ENCODE peak calls at places on chromosomes 4 and X, in seven cellular contexts. J is transverse colon, F is GM23338, Y is NT2/D1, R is GM23248, C is Panc1, L is tibial nerve. X is an unnamed sample. For H3K36me3, the result is how much of the 10 kb centered on the place peaks cover.

GRCh38 chr4:80309301-80310004 is 26.1 kb upstream of the CFAP299 start:
- DNase-seq in J (no peak), F (no peak), Y (no peak), R (peak), C (no peak), L (no peak), X (no peak)

GRCh38 chrX:20965270-20966044 is 408.8 kb upstream of the CNKSR2 start:
- DNase-seq in J (no peak), F (peak), Y (no peak), R (no peak), C (no peak), L (no peak), X (no peak)

GRCh38 chrX:31353095-31353494 is 281.3 kb upstream of the FTHL17 start:
- DNase-seq in J (no peak), F (no peak), Y (no peak), R (peak), C (no peak), L (no peak), X (no peak)

GRCh38 chr4:166143227-166143626 is 270.2 kb downstream of the TLL1 start:
- DNase-seq in J (no peak), F (no peak), Y (no peak), R (peak), C (no peak), L (no peak), X (no peak)

GRCh38 chr4:14850374-14851097 is 151.7 kb upstream of the CPEB2 start:
- DNase-seq in J (no peak), F (no peak), Y (no peak), R (no peak), C (no peak), L (no peak), X (no peak)

GRCh38 chr4:88010921-88011320 is 3.5 kb downstream of the PKD2 start:
- DNase-seq in J (no peak), F (no peak), Y (no peak), R (peak), C (no peak), L (no peak), X (no peak)

GRCh38 chrX:71103110-71103983 is 3.2 kb downstream of the CXorf65 start:
- DNase-seq in J (peak), F (peak), Y (peak), R (peak), C (no peak), L (no peak), X (peak)

GRCh38 chr4:124152130-124152529 is 560.4 kb downstream of the ANKRD50 start:
- DNase-seq in J (no peak), F (no peak), Y (no peak), R (no peak), C (no peak), L (no peak), X (no peak)

GRCh38 chr4:15755321-15755750 is 22.8 kb upstream of the CD38 start:
- DNase-seq in J (no peak), F (no peak), Y (no peak), R (peak), C (no peak), L (no peak), X (no peak)

GRCh38 chrX:40912576-40912975 is 172.7 kb upstream of the USP9X start:
- DNase-seq in J (no peak), F (no peak), Y (no peak), R (peak), C (no peak), L (no peak), X (no peak)

GRCh38 chr4:184275766-184276165 is 58.1 kb upstream of the ENPP6 start:
- DNase-seq in J (no peak), F (no peak), Y (no peak), R (no peak), C (no peak), L (no peak), X (no peak)

GRCh38 chr4:38145741-38146140 is 185.5 kb downstream of the PTTG2 start:
- DNase-seq in J (no peak), F (no peak), Y (no peak), R (peak), C (no peak), L (no peak), X (no peak)

GRCh38 chrX:323721-324628 is 5.4 kb upstream of the GTPBP6 start:
- DNase-seq in J (peak), F (peak), Y (peak), R (peak), C (peak), L (no peak), X (no peak)

GRCh38 chr4:107037188-107037587 is 1.1 kb upstream of the DKK2 start:
- DNase-seq in J (peak), F (peak), Y (no peak), R (peak), C (no peak), L (peak), X (peak)

GRCh38 chr4:26331380-26331945 is 10.6 kb downstream of the RBPJ start:
- DNase-seq in J (no peak), F (no peak), Y (no peak), R (no peak), C (no peak), L (no peak), X (no peak)

GRCh38 chr4:13829457-13829856 is 201.9 kb upstream of the BOD1L1 start:
- DNase-seq in J (no peak), F (no peak), Y (no peak), R (no peak), C (no peak), L (no peak), X (no peak)

GRCh38 chr4:7141151-7141550 is 51.2 kb upstream of the SORCS2 start:
- DNase-seq in J (no peak), F (no peak), Y (no peak), R (no peak), C (no peak), L (no peak), X (no peak)

GRCh38 chr4:26298198-26298950 is 22.4 kb upstream of the RBPJ start:
- DNase-seq in J (no peak), F (peak), Y (no peak), R (peak), C (no peak), L (no peak), X (no peak)

GRCh38 chr4:57190651-57191481 is 80.7 kb upstream of the IGFBP7 start:
- DNase-seq in J (peak), F (peak), Y (peak), R (peak), C (peak), L (no peak), X (peak)

DNA sequence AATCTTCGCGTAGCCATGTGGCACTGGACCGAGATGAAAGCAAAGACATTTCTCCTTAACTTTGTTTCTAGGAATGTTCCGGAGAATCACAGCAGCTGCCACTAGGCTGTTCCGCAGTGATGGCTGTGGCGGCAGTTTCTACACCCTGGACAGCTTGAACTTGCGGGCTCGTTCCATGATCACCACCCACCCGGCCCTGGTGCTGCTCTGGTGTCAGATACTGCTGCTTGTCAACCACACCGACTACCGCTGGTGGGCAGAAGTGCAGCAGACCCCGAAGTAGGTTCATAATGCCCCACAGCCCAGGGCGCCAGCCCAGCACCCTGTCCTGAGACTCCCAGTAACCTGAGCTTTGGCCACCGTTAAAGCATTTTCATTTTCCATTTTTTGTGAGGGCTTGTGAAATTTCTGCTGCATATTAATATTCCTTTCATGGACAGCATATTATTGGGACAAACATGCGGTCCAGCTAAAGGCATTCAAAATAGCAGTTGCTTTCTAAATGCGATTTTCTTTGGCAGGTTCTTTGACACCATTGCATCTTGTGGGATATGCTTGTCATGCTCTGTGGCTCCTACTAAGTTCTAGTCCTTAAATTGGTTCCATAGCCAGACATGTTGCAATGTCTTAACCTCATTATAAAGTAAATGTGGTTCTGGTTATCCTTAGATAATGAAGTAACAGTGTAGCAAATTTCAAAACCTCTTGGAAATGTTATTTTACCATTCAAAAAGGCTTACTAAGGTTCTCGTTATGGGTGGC is 49.1 kb upstream of the MSANTD1 start:
- DNase-seq in J (no peak), F (no peak), Y (no peak), R (peak), C (no peak), L (no peak), X (no peak)
- H3K36me3 ChIP-seq in J (under half), F (under half), Y (half or more), R (under half), C (under half), L (under half), X (under half)

GRCh38 chr4:1978226-1978625 is 30.5 kb downstream of the NELFA start:
- DNase-seq in J (no peak), F (no peak), Y (no peak), R (no peak), C (no peak), L (no peak), X (no peak)
- H3K36me3 ChIP-seq in J (under half), F (under half), Y (half or more), R (under half), C (under half), L (under half), X (under half)

GRCh38 chr4:8387194-8387593 is 53.3 kb downstream of the ACOX3 start:
- DNase-seq in J (no peak), F (no peak), Y (no peak), R (no peak), C (no peak), L (no peak), X (no peak)
- H3K36me3 ChIP-seq in J (under half), F (under half), Y (half or more), R (under half), C (under half), L (under half), X (under half)

DNA sequence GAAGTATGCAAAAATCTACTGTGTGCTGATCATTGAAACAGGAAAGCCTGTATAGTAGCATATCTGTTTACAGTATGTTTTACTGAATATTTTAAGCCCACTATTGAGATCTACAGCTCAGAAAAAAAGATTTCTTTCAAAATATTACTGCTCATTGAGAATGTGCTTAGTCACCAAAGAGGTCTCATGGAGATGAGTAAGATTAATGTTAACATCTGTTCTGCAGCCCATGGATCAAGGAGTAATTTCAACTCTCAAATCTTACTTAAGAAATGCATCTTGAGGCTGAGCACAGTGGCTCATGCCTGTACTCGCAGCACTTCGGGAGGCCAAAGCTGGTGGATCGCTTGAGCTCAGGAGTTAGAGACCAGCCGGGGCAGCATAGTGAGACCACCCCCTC is 3.3 kb downstream of the RNF4 start:
- DNase-seq in J (no peak), F (no peak), Y (no peak), R (peak), C (no peak), L (no peak), X (no peak)
- H3K36me3 ChIP-seq in J (under half), F (under half), Y (under half), R (under half), C (under half), L (under half), X (under half)

GRCh38 chr4:158869761-158870160 is 100.9 kb downstream of the FNIP2 start:
- DNase-seq in J (no peak), F (no peak), Y (no peak), R (no peak), C (no peak), L (no peak), X (no peak)

GRCh38 chr4:158863296-158863695 is 94.5 kb downstream of the FNIP2 start:
- DNase-seq in J (no peak), F (no peak), Y (no peak), R (no peak), C (no peak), L (no peak), X (no peak)

GRCh38 chr4:158861766-158862165 is 92.9 kb downstream of the FNIP2 start:
- DNase-seq in J (no peak), F (peak), Y (no peak), R (no peak), C (no peak), L (no peak), X (no peak)

GRCh38 chr4:158869001-158869400 is 100.2 kb downstream of the FNIP2 start:
- DNase-seq in J (no peak), F (no peak), Y (no peak), R (no peak), C (no peak), L (no peak), X (no peak)

DNA sequence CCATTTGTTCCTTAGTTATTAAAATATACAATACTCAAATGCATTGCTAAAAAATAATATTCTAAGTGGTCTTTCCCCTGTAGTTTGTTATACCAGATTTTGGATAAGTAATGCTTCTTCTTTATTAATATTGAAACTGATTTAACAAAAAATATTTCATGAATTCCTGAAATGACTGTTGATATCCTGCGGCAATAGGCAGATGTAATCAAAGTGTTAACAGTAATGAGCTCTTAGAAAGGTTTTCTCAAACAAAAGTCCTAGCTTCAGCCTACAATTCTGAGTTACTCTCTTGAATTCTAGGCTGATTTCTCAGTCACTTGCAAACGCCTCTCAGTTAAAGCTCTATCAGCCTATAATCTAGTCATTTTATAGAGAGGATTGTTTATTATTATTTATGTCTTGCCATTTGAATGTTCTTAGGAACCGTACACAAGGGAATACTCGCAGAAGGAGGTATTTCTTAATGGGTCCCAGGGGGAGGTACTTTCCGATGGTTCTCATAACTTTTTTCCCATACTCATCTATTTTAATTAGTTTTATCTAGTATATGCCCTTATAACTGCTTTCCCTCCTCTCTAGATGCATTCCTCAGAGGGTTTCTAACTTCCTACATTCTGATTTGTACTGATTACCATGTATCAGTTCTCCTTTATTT is 96.8 kb downstream of the FNIP2 start:
- DNase-seq in J (no peak), F (no peak), Y (no peak), R (no peak), C (no peak), L (no peak), X (no peak)
- H3K36me3 ChIP-seq in J (under half), F (under half), Y (under half), R (under half), C (under half), L (under half), X (under half)

DNA sequence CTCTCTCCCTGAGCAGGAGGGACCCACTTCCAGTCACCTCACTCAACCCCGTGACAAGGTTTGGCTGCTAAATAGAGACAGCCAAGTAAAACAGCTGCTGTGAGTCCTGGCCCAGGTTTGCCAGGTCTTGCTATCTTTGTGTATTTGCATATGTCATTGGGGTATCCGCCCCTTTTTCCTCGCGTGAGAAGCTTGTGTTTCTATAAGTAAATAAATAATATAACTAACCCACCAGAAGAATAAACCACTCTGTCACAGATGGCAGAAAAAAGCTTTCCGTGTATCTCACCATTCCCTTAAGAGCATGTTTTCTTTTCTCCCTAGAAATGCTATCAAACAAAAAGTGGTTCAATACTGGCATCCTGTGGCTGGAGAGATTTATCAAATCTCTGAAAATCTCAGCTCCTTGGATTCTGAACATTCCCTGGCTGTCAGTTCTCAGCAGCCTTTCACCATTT is 66.8 kb downstream of the SLC7A11 start:
- DNase-seq in J (peak), F (no peak), Y (no peak), R (no peak), C (no peak), L (no peak), X (peak)
- H3K36me3 ChIP-seq in J (under half), F (under half), Y (under half), R (half or more), C (under half), L (under half), X (under half)

GRCh38 chr4:75659512-75660031 is 13.6 kb downstream of the G3BP2 start:
- DNase-seq in J (no peak), F (no peak), Y (no peak), R (no peak), C (no peak), L (no peak), X (no peak)
- H3K36me3 ChIP-seq in J (under half), F (half or more), Y (half or more), R (half or more), C (under half), L (under half), X (under half)